ENCODE peak calls at places on chromosomes 12 and 14, in nine cellular contexts. W is heart left ventricle; L is iris pigment epithelial cell; T is stimulated activated CD4-positive, alpha-beta T cell treated with anti-CD3 and anti-CD28 coated beads, Interleukin-4, amount 100 ng/mL, for 48 hours; E is GDM1; U is activated CD4-positive, CD25-positive, alpha-beta regulatory T cell treated with anti-CD3 and anti-CD28 coated beads, Interleukin-2, amount 50 U/mL, for 16 hours; B is M059J; N is upper lobe of right lung; H is GM12891. O is an unnamed sample.

GRCh38 chr14:55454264-55455151 is 14.1 kb upstream of the TBPL2 start:
- DNase-seq in B (peak; percentile 94), L (peak; percentile 85), N (no peak), E (peak; percentile 52), H (no peak), W (peak; percentile 36), T (no peak), U (no peak), O (no peak)

GRCh38 chr14:67469954-67470353 is 18.6 kb downstream of the TMEM229B start:
- DNase-seq in B (no peak), N (no peak), E (no peak), W (no peak), T (no peak), L (no peak), U (no peak), H (no peak), O (no peak)

GRCh38 chr12:86148612-86149011 is 107.6 kb downstream of the MGAT4C start:
- DNase-seq in T (no peak), L (peak; percentile 46), W (no peak), U (no peak), N (no peak), E (no peak), B (no peak), H (no peak), O (no peak)

GRCh38 chr14:49959822-49960408 is 67.0 kb downstream of the ARF6 start:
- DNase-seq in H (peak; percentile 31), T (no peak), L (no peak), U (no peak), N (no peak), E (no peak), W (no peak), B (no peak), O (no peak)

GRCh38 chr14:69997849-69998248 is 118.6 kb downstream of the SMOC1 start:
- DNase-seq in B (peak; percentile 83), W (no peak), U (no peak), L (peak; percentile 93), E (no peak), T (no peak), H (no peak), N (no peak), O (no peak)

GRCh38 chr14:95452890-95453712 is 63.3 kb downstream of the SYNE3 start:
- DNase-seq in N (no peak), U (no peak), H (no peak), W (peak; percentile 9), T (no peak), L (no peak), B (no peak), E (no peak), O (no peak)

GRCh38 chr12:49787672-49788071 is 40.5 kb downstream of the NCKAP5L start:
- DNase-seq in U (no peak), T (no peak), L (no peak), B (no peak), E (no peak), H (no peak), W (no peak), N (no peak), O (no peak)

GRCh38 chr12:122921917-122922316 is 26.0 kb upstream of the VPS37B start:
- DNase-seq in H (no peak), L (no peak), T (no peak), W (no peak), U (no peak), B (no peak), N (no peak), E (no peak), O (no peak)

GRCh38 chr14:99430491-99430890 is 50.2 kb downstream of the SETD3 start:
- DNase-seq in L (peak; percentile 17), N (no peak), W (no peak), B (no peak), E (no peak), T (peak; percentile 17), H (no peak), U (no peak), O (no peak)

GRCh38 chr12:85191-85666 is 18.7 kb downstream of the IQSEC3 start:
- DNase-seq in U (no peak), T (no peak), N (no peak), H (no peak), L (no peak), B (no peak), W (no peak), E (peak; percentile 37), O (no peak)

GRCh38 chr14:103698380-103699260 is 16.6 kb downstream of the XRCC3 start:
- DNase-seq in L (no peak), W (peak; percentile 32), N (peak; percentile 79), T (no peak), U (no peak), E (no peak), B (no peak), H (no peak), O (no peak)

GRCh38 chr12:79127268-79127895 is 262.8 kb downstream of the SYT1 start:
- DNase-seq in W (no peak), B (peak; percentile 76), E (no peak), U (no peak), T (no peak), H (no peak), L (peak; percentile 96), N (no peak), O (no peak)

GRCh38 chr14:103849151-103850013 is 2.0 kb upstream of the PPP1R13B start:
- DNase-seq in B (no peak), H (no peak), E (no peak), L (no peak), W (peak; percentile 10), T (no peak), U (no peak), N (peak; percentile 50), O (no peak)